ENCODE peak calls at places on chromosomes 16 and 17, in four cellular contexts. K is H1, A is A549, Y is K562. T is an unnamed sample.
A peak's percentile ranks its signal among the peaks of the same experiment; 100 is the strongest.

GRCh38 chr17:29918922-29919856 is 10.8 kb downstream of the SSH2 start:
- DNase-seq in Y (no peak), K (no peak), A (no peak), T (no peak)

GRCh38 chr16:65572156-65572555 is 450.3 kb upstream of the CDH11 start:
- DNase-seq in A (no peak), Y (no peak), K (no peak), T (no peak)

GRCh38 chr17:29111816-29112499 is 68.2 kb downstream of the MYO18A start:
- DNase-seq in Y (peak; percentile 76), A (peak; percentile 73), K (no peak), T (peak; percentile 41)

GRCh38 chr17:10089221-10089799 is 109.1 kb downstream of the GAS7 start:
- DNase-seq in A (no peak), Y (no peak), K (no peak), T (no peak)

GRCh38 chr17:76193616-76194015 is 46.7 kb downstream of the RNF157 start:
- DNase-seq in Y (peak; percentile 78), A (no peak), K (no peak), T (no peak)

GRCh38 chr16:50302472-50303005 is 36.2 kb downstream of the ADCY7 start:
- DNase-seq in A (no peak), K (no peak), Y (no peak), T (no peak)

GRCh38 chr16:5634781-5635180 is 537.2 kb upstream of the EEF2KMT start:
- DNase-seq in Y (peak; percentile 6), A (no peak), K (no peak), T (no peak)

GRCh38 chr17:67055041-67055443 is 10.7 kb downstream of the CACNG1 start:
- DNase-seq in Y (no peak), K (no peak), A (no peak), T (no peak)

GRCh38 chr17:9862949-9863348 is 37.2 kb downstream of the GLP2R start:
- DNase-seq in Y (no peak), A (no peak), K (no peak), T (no peak)

GRCh38 chr17:6853764-6854442 is 22.4 kb upstream of the TEKT1 start:
- DNase-seq in Y (no peak), A (peak; percentile 46), K (peak; percentile 34), T (peak; percentile 82)

GRCh38 chr17:33140413-33141099 is 148.9 kb downstream of the SPACA3 start:
- DNase-seq in A (no peak), K (no peak), Y (no peak), T (no peak)

GRCh38 chr16:24253192-24253591 is 2.9 kb upstream of the CACNG3 start:
- DNase-seq in Y (peak; percentile 67), A (peak; percentile 45), K (peak; percentile 33), T (peak; percentile 47)

GRCh38 chr17:28256370-28256769 is 62.6 kb upstream of the TMEM97 start:
- DNase-seq in A (no peak), K (no peak), Y (no peak), T (no peak)

GRCh38 chr16:65386707-65387106 is 264.8 kb upstream of the CDH11 start:
- DNase-seq in A (no peak), K (no peak), Y (no peak), T (no peak)

GRCh38 chr16:13756411-13756810 is 163.5 kb upstream of the ERCC4 start:
- DNase-seq in A (no peak), K (no peak), Y (no peak), T (no peak)

GRCh38 chr17:81524865-81525159 is 3.4 kb upstream of the FSCN2 start:
- DNase-seq in A (no peak), K (no peak), Y (no peak), T (no peak)

GRCh38 chr17:15463363-15463762 is 4.1 kb downstream of the CDRT4 start:
- DNase-seq in Y (no peak), A (no peak), K (no peak), T (peak; percentile 13)

GRCh38 chr16:87067890-87068289 is 249.3 kb downstream of the C16orf95 start:
- DNase-seq in A (no peak), Y (no peak), K (no peak), T (no peak)

GRCh38 chr17:76452102-76452645 is 778 bp downstream of the UBE2O start:
- DNase-seq in A (no peak), Y (peak; percentile 42), K (no peak), T (no peak)

GRCh38 chr16:46906360-46907060 is 22.3 kb downstream of the GPT2 start:
- DNase-seq in K (no peak), A (no peak), Y (no peak), T (no peak)

GRCh38 chr17:47213540-47213939 is 4.4 kb downstream of the MYL4 start:
- DNase-seq in Y (peak; percentile 82), A (no peak), K (no peak), T (no peak)

GRCh38 chr17:6893382-6894205 is 62.1 kb upstream of the TEKT1 start:
- DNase-seq in Y (no peak), A (no peak), K (no peak), T (no peak)

GRCh38 chr16:12781777-12782176 is 21.9 kb downstream of the CPPED1 start:
- DNase-seq in K (no peak), Y (no peak), A (no peak), T (no peak)

GRCh38 chr16:12719972-12720371 is 83.7 kb downstream of the CPPED1 start:
- DNase-seq in Y (no peak), K (no peak), A (no peak), T (no peak)

GRCh38 chr17:9928601-9929341 is 23.7 kb upstream of the RCVRN start:
- DNase-seq in K (peak; percentile 41), A (peak; percentile 87), Y (peak; percentile 28), T (peak; percentile 52)

GRCh38 chr17:31581491-31581890 is 190.0 kb downstream of the RAB11FIP4 start:
- DNase-seq in A (no peak), Y (no peak), K (no peak), T (no peak)

GRCh38 chr17:48901241-48901640 is 7.0 kb upstream of the UBE2Z start:
- DNase-seq in A (no peak), Y (no peak), K (no peak), T (no peak)

GRCh38 chr16:20624882-20625807 is 49.0 kb upstream of the ACSM2B start:
- DNase-seq in Y (no peak), A (no peak), K (no peak), T (no peak)

GRCh38 chr17:77408284-77408683 is 267.5 kb downstream of the SEC14L1 start:
- DNase-seq in A (no peak), K (no peak), Y (no peak), T (no peak)

GRCh38 chr17:30477758-30478115 is 529 bp downstream of the GOSR1 start:
- DNase-seq in K (no peak), Y (peak; percentile 23), A (peak; percentile 41), T (peak; percentile 9)

GRCh38 chr16:89325861-89326471 is 108.5 kb downstream of the ZNF778 start:
- DNase-seq in Y (peak; percentile 88), K (no peak), A (peak; percentile 66), T (no peak)
- TF ChIP-seq PHF8 in Y (peak; percentile 7), K (no peak), A (no peak), T (no peak)

GRCh38 chr16:79083879-79084278 is 516.7 kb downstream of the MAF start:
- DNase-seq in A (no peak), K (no peak), Y (no peak), T (no peak)
- TF ChIP-seq PHF8 in A (no peak), K (no peak), Y (no peak), T (no peak)

DNA sequence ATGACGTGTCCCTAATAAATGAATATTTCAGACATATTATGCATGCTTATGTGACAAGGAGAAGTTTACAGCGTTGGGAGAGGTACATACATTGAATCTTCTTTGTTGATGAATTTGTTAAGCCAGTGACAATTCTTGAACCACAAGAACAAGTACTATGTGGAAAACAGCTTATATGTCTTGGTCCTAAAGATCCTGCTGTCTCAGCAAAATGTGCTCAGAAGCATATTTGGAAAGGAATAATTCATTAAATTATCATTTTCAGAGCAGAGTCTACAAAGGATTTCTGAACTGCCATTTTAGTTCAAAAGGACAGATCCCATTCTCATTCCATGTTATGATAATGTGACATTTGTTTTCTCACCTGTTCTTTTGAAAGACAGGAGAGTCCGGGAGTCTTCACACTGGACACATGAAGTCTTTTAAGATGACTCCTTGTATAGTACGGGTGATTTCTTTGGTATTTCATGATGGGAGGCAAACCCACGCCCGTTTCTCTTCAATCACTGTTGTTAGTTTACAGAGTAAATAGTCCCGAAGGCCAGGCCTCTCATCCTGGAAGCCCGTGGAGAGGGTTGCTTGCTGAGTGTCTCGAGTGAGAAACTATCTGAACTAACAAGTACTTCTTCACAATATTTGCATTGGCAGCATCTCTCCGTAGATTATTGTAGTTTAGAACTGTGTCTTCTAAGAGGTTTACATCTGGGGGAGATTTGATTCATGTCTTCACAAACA is 26.7 kb downstream of the VPS35L start:
- DNase-seq in K (no peak), A (no peak), Y (no peak), T (no peak)
- TF ChIP-seq PHF8 in K (no peak), A (no peak), Y (no peak), T (no peak)

GRCh38 chr16:77531741-77532140 is 96.9 kb upstream of the ADAMTS18 start:
- DNase-seq in Y (no peak), K (no peak), A (no peak), T (no peak)
- TF ChIP-seq PHF8 in Y (no peak), K (no peak), A (no peak), T (no peak)

DNA sequence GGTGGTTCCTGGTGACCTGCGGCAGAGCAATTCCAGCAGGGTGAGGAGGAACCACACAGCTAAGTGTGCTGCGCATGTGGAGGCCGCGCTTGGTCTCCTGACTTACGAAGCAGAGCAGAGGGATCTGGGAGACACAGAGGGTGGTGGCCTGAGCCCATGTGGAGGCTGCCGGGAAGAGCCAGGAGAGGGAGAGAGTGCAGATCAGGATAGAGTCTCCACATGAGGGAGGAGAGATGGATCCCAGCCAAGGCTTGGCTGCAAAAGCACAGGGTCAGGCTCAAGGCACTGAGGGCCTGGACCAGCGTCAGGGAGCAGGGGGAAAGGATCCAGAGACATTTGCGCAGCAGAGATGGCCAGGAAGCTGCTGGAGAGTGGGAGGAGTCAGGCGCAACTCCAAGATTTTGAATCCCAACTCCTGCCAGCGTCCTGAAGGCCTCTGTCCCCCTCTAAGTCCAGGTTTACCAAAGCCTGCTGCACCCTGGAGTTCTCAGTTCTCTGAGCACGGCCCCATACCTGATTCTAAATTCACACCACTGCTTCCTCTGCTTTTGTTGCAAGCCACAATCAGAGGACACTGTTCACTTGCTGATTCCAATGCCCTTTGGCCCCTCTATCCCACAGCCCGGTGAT is 11.3 kb upstream of the MLLT6 start:
- DNase-seq in Y (no peak), K (no peak), A (no peak), T (peak; percentile 48)
- TF ChIP-seq PHF8 in Y (no peak), K (no peak), A (no peak), T (no peak)

DNA sequence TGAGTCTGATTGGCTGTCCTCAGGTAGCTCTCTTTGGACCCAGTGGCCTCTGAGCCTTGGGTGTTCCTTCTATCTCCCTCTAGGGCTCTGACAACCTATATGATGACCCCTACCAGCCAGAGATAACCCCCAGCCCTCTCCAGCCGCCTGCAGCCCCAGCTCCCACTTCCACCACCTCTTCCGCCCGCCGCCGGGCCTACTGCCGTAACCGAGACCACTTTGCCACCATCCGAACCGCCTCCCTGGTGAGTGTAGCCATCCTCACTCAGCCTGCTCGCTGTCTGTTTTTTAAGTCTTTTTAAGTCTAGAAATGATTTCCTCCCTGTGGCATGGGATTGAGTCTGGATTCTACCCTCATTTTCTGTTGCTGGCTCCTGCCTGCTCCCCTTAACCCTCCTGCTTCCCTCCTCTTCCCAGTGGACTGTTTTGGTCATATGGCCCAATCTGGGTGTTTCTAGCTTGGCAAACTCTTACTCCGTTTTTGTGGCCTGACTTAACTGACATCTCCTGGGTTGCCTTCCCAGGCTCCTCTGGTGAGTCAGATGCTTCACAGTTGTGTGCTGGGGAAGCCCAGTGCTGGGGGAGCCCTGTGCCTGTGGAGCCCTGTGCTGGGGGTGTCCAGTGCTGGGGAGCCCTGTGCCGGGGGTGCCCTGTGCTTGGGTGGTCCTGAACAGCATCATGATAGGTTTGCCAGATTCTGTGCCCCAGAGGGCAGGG is 9.9 kb downstream of the TAOK2 start:
- DNase-seq in Y (no peak), A (no peak), K (no peak), T (no peak)
- TF ChIP-seq PHF8 in Y (no peak), A (no peak), K (no peak), T (no peak)

GRCh38 chr17:16486373-16487250 is 5.4 kb downstream of the LRRC75A start:
- DNase-seq in A (no peak), Y (no peak), K (no peak), T (no peak)
- TF ChIP-seq PHF8 in A (no peak), Y (no peak), K (no peak), T (no peak)

T was measured in HepG2.